ENCODE peak calls at places on chromosomes 7 and 10, in seven cellular contexts. X is neuronal stem cell, G is Peyer's patch, Z is GM23338, R is IMR-90, N is lower lobe of right lung, O is mesendoderm. I is an unnamed sample. For H3K4me1, the result is how much of the 10 kb centered on the place peaks cover.

GRCh38 chr7:148264933-148265557 is 325.5 kb upstream of the C7orf33 start:
- DNase-seq in G (no peak), N (no peak), R (peak), O (peak), X (no peak), Z (peak), I (no peak)

GRCh38 chr10:98016781-98017475 is 13.5 kb downstream of the CRTAC1 start:
- DNase-seq in N (no peak), R (no peak), G (no peak), X (no peak), O (no peak), Z (no peak), I (no peak)

GRCh38 chr7:55005241-55005836 is 13.5 kb upstream of the EGFR start:
- DNase-seq in N (no peak), O (no peak), Z (no peak), G (no peak), X (no peak), R (no peak), I (no peak)

GRCh38 chr7:32034052-32034451 is 36.2 kb downstream of the PDE1C start:
- DNase-seq in N (no peak), G (no peak), Z (peak), X (no peak), R (no peak), O (peak), I (no peak)

GRCh38 chr7:21192662-21193061 is 235.2 kb upstream of the SP4 start:
- DNase-seq in G (no peak), X (no peak), N (no peak), O (peak), R (no peak), Z (no peak), I (no peak)

GRCh38 chr7:50671397-50671796 is 106.2 kb upstream of the DDC start:
- DNase-seq in R (no peak), G (no peak), O (no peak), X (no peak), Z (no peak), N (no peak), I (no peak)

GRCh38 chr7:80453699-80454340 is 58.0 kb downstream of the GNAT3 start:
- DNase-seq in Z (peak), R (peak), X (peak), G (no peak), N (no peak), O (peak), I (no peak)

GRCh38 chr10:124892031-124892430 is 49.9 kb upstream of the ZRANB1 start:
- DNase-seq in Z (no peak), G (no peak), N (no peak), R (no peak), X (no peak), O (no peak), I (no peak)

GRCh38 chr10:6927001-6927400 is 346.9 kb upstream of the PRKCQ start:
- DNase-seq in O (no peak), X (no peak), R (no peak), G (no peak), N (no peak), Z (no peak), I (no peak)

GRCh38 chr10:117169480-117169879 is 27.8 kb upstream of the KCNK18 start:
- DNase-seq in N (no peak), R (no peak), O (no peak), Z (no peak), G (no peak), X (no peak), I (no peak)

GRCh38 chr7:115363916-115364315 is 442.0 kb downstream of the MDFIC start:
- DNase-seq in G (no peak), Z (no peak), X (no peak), R (peak), N (no peak), O (no peak), I (no peak)

GRCh38 chr7:44063894-44064651 is 1.3 kb downstream of the PGAM2 start:
- DNase-seq in G (no peak), O (no peak), X (no peak), N (peak), R (no peak), Z (peak), I (no peak)

GRCh38 chr7:17674166-17674955 is 265.9 kb downstream of the SNX13 start:
- DNase-seq in G (no peak), Z (no peak), N (no peak), X (no peak), R (no peak), O (no peak), I (no peak)

GRCh38 chr7:114081606-114082425 is 163.0 kb upstream of the PPP1R3A start:
- DNase-seq in X (peak), R (peak), Z (peak), G (no peak), O (peak), N (no peak), I (peak)

GRCh38 chr10:32412499-32412853 is 33.5 kb upstream of the CCDC7 start:
- DNase-seq in R (peak), N (no peak), O (no peak), X (no peak), Z (no peak), G (no peak), I (no peak)

GRCh38 chr10:88428442-88428841 is 154.7 kb downstream of the RNLS start:
- DNase-seq in R (no peak), O (peak), G (no peak), N (no peak), X (no peak), Z (no peak), I (no peak)

GRCh38 chr7:131008840-131009651 is 275.0 kb upstream of the KLF14 start:
- DNase-seq in G (no peak), R (peak), O (no peak), X (no peak), Z (no peak), N (no peak), I (no peak)

DNA sequence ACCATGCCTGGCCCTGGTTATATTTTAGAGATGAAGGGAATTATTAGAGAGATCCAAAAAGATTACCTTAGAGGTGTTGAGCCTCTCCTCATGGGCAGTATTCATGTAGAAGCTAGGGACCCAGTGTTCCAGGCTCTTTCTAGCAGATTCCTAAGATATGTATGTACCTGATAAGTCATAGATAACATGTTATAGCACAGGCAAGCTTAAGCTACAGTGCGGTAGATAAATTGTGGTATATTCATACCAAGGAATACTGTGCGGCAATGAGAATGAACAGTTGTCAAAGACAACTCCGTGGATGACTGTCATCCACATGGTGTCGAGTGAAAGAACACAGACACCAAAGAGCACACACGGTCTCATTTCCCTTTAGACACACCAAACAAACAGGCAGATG is 53.1 kb downstream of the TACR2 start:
- DNase-seq in O (no peak), Z (no peak), R (no peak), G (no peak), X (no peak), N (no peak), I (no peak)
- H3K4me1 ChIP-seq in O (under half), Z (under half), R (under half), G (under half), X (under half), N (under half), I (under half)

GRCh38 chr10:104329754-104330153 is 8.5 kb downstream of the ITPRIP start:
- DNase-seq in O (no peak), G (no peak), R (peak), X (no peak), Z (no peak), N (no peak), I (no peak)
- H3K4me3 ChIP-seq in O (no peak), G (no peak), R (no peak), X (no peak), Z (no peak), N (no peak), I (peak)

DNA sequence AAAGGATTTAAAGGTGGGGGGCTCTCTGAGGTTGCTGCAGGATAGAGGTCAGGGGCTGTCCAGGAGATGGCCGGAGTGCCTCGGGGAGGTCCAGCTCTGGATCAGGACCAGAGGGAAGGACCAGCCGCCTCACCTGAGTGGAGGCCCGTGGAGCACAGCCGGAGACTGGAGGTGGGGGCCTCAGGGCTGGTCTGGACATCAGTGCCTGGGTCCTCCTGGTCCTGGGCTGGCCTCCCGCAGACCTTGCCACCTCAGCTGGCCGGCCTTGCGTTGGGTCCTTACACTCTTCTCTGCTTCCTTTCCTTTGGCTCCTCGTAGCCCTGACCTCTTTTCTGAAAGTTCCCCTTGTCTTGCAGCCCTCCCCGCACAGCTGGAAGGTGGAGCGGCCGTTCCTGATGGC is 2.0 kb downstream of the SUN1 start:
- DNase-seq in X (no peak), Z (no peak), O (no peak), N (no peak), G (no peak), R (no peak), I (no peak)
- H3K4me1 ChIP-seq in X (under half), Z (under half), O (under half), N (half or more), G (half or more), R (under half), I (under half)

GRCh38 chr10:18179901-18180300 is 39.7 kb downstream of the CACNB2 start:
- DNase-seq in N (no peak), Z (no peak), X (no peak), O (no peak), G (no peak), R (peak), I (no peak)
- H3K4me3 ChIP-seq in N (no peak), Z (no peak), X (no peak), O (no peak), G (no peak), R (no peak), I (no peak)

GRCh38 chr7:1049801-1050200 is 5.5 kb downstream of the GPR146 start:
- DNase-seq in O (no peak), R (no peak), X (no peak), Z (no peak), G (no peak), N (peak), I (no peak)

GRCh38 chr7:1052031-1052818 is 7.9 kb downstream of the GPR146 start:
- DNase-seq in Z (no peak), X (no peak), R (no peak), G (no peak), N (peak), O (no peak), I (no peak)

GRCh38 chr7:1049006-1049741 is 4.8 kb downstream of the GPR146 start:
- DNase-seq in Z (no peak), R (no peak), O (no peak), N (no peak), X (no peak), G (no peak), I (no peak)

GRCh38 chr7:1050956-1051690 is 6.8 kb downstream of the GPR146 start:
- DNase-seq in G (no peak), N (peak), O (no peak), X (no peak), R (no peak), Z (no peak), I (no peak)

DNA sequence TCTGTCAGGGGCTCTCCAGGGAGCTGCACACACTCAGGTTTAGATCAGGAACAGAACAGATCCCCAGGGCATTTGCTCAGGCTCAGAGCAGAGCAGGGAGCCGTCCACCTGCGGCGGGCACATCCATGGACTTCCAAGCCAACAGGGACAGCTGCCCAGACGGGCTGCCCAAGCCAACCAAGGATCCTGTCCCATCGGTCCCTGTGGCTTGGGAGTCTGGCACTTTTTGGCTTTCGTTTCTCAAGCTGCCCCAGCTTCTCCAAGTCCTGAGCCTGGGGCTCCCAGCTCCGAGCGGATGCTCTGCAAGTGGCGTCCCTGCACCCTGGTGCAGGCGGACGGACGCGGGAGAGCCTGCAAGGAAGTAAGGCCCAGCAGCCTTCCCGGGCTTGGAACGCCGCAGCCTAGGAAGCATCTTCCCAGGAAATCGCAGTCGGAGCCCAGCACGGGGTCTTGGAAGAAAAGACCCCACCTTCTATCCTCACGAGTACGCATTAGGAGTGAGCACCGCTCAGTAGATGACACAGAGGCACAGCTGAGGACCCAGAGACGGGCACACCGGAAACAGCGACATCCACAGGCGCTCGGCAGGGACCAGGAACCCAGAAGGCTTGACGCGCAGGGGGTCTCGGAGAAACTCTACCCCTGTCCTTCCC is 6.0 kb downstream of the GPR146 start:
- DNase-seq in R (no peak), Z (no peak), G (no peak), N (peak), O (no peak), X (no peak), I (no peak)
- H3K4me1 ChIP-seq in R (under half), Z (under half), G (half or more), N (half or more), O (under half), X (under half), I (half or more)

GRCh38 chr10:102157224-102157623 is 5.0 kb downstream of the NOLC1 start:
- DNase-seq in Z (no peak), N (no peak), X (no peak), O (no peak), R (no peak), G (no peak), I (no peak)

GRCh38 chr10:102151774-102152544 is at the start of gene NOLC1:
- DNase-seq in R (peak), N (peak), X (peak), O (peak), Z (peak), G (peak), I (peak)

GRCh38 chr10:102153093-102153620 is 968 bp downstream of the NOLC1 start:
- DNase-seq in G (no peak), Z (peak), N (no peak), O (peak), R (peak), X (no peak), I (no peak)

GRCh38 chr10:102152545-102152890 is 329 bp downstream of the NOLC1 start:
- DNase-seq in Z (no peak), X (no peak), O (no peak), G (no peak), R (peak), N (no peak), I (no peak)

DNA sequence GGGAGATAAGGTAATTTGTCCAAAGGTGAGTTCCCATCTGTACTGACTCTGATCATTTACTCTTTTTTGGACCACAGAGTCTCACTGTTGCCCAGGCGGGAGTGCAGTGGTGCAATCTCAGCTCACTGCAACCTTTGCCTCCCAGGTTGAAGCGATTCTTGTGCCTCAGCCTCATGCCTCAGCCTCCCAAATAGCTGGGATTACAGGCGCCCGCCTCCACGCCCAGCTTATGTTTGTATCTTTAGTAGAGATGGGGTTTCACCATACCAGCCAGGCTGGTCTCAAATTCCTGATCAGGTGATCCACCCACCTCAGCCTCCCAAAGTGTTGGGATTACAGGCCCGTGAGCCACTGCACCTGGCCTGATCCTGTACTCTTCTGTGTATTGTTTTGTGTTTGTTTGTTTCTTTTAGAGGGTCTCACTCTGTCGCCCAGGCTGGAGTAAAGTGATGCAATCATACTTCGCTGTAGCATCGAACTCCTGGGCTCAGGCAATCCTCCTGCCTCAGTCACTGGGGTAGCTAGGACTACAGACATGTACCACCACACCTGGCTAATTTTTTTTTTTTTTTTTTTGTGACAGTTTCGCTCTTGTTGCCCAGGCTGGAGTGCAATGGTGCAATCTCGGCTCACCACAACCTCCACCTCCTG is 2.4 kb downstream of the NOLC1 start:
- DNase-seq in X (no peak), G (no peak), O (no peak), R (no peak), N (peak), Z (no peak), I (no peak)
- H3K4me3 ChIP-seq in X (no peak), G (no peak), O (no peak), R (no peak), N (no peak), Z (peak), I (no peak)

DNA sequence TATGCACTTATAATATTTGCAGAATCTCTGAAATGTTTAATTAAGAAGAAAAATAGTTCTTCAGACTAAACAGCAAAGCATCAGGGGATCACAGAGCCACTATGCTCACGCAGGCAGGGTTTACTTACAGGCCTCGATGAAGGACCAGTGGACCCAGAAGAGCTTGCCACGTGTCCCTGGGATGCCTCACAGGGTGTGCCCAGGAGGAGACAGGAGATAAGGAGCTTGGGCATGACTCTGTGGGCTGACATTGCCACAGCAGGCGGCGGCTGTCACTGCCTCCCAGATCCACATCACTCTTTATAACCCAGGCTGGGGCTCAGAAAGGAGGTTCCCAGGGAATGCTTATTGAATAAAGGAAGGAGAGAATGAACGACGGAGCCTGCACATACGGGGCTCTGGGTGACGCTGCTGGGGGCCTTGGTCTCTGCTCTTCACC is 45.4 kb downstream of the VIPR2 start:
- DNase-seq in Z (no peak), X (no peak), O (peak), R (no peak), N (no peak), G (no peak), I (no peak)
- H3K4me1 ChIP-seq in Z (under half), X (under half), O (under half), R (under half), N (under half), G (under half), I (under half)

GRCh38 chr7:123655614-123656013 is at the start of gene LMOD2:
- DNase-seq in G (no peak), Z (no peak), R (no peak), N (no peak), X (no peak), O (no peak), I (no peak)
- H3K4me3 ChIP-seq in G (no peak), Z (no peak), R (no peak), N (no peak), X (no peak), O (no peak), I (no peak)

I was measured in CD4-positive, alpha-beta memory T cell.